ENCODE peak calls at places on chromosomes 16 and 17, in five cellular contexts. W is A549, Q is K562, E is GM23338, F is GM12878. H is an unnamed sample.

GRCh38 chr16:51524555-51525373 is 373.7 kb upstream of the SALL1 start:
- DNase-seq in W (peak; percentile 59), Q (no peak), E (no peak), F (no peak), H (no peak)

GRCh38 chr16:77499373-77500285 is 64.8 kb upstream of the ADAMTS18 start:
- DNase-seq in W (peak; percentile 36), Q (no peak), E (no peak), F (no peak), H (no peak)

GRCh38 chr17:30530346-30531025 is 53.3 kb downstream of the GOSR1 start:
- DNase-seq in W (no peak), Q (no peak), E (no peak), F (no peak), H (no peak)

GRCh38 chr16:27402964-27403600 is 1.1 kb downstream of the IL21R start:
- DNase-seq in W (no peak), Q (no peak), E (no peak), F (no peak), H (no peak)

GRCh38 chr17:74451557-74451956 is 14.9 kb upstream of the CD300A start:
- DNase-seq in W (no peak), Q (no peak), E (no peak), F (no peak), H (no peak)

GRCh38 chr16:3963203-3963602 is 82.7 kb upstream of the CREBBP start:
- DNase-seq in W (no peak), Q (no peak), E (peak; percentile 24), F (no peak), H (no peak)

GRCh38 chr16:49524578-49525315 is 151.1 kb downstream of the C16orf78 start:
- DNase-seq in W (no peak), Q (no peak), E (no peak), F (no peak), H (no peak)

GRCh38 chr17:27529230-27529796 is 73.1 kb downstream of the KSR1 start:
- DNase-seq in W (peak; percentile 83), Q (peak; percentile 86), E (no peak), F (no peak), H (no peak)

GRCh38 chr17:79795795-79796569 is 895 bp downstream of the CBX8 start:
- DNase-seq in W (no peak), Q (no peak), E (no peak), F (no peak), H (no peak)

GRCh38 chr17:78263063-78263735 is 31.8 kb downstream of the TMEM235 start:
- DNase-seq in W (no peak), Q (peak; percentile 95), E (no peak), F (no peak), H (peak; percentile 43)

GRCh38 chr16:19696312-19696711 is 21.7 kb downstream of the KNOP1 start:
- DNase-seq in W (peak; percentile 82), Q (peak; percentile 75), E (no peak), F (no peak), H (no peak)

GRCh38 chr17:47924785-47925676 is 16.3 kb upstream of the PNPO start:
- DNase-seq in W (no peak), Q (no peak), E (no peak), F (no peak), H (no peak)

GRCh38 chr17:32275060-32276042 is 9.7 kb downstream of the RHBDL3 start:
- DNase-seq in W (peak; percentile 84), Q (peak; percentile 89), E (peak; percentile 72), F (no peak), H (no peak)

GRCh38 chr16:50248845-50249244 is 17.5 kb upstream of the ADCY7 start:
- DNase-seq in W (no peak), Q (no peak), E (peak; percentile 37), F (no peak), H (no peak)

GRCh38 chr16:46817961-46818360 is 13.0 kb downstream of the C16orf87 start:
- DNase-seq in W (no peak), Q (peak; percentile 45), E (peak; percentile 18), F (no peak), H (no peak)

GRCh38 chr16:71900336-71900735 is 5.0 kb downstream of the IST1 start:
- DNase-seq in W (no peak), Q (peak; percentile 42), E (peak; percentile 21), F (no peak), H (no peak)

GRCh38 chr17:8055851-8056231 is 17.0 kb downstream of the ALOX15B start:
- DNase-seq in W (no peak), Q (no peak), E (no peak), F (no peak), H (no peak)

GRCh38 chr17:28346746-28347246 is 10.5 kb downstream of the POLDIP2 start:
- DNase-seq in W (peak; percentile 48), Q (peak; percentile 57), E (peak; percentile 57), F (no peak), H (peak; percentile 69)

GRCh38 chr17:63464691-63465090 is 12.2 kb upstream of the ACE start:
- DNase-seq in W (no peak), Q (no peak), E (no peak), F (no peak), H (no peak)

GRCh38 chr16:49458221-49458620 is 84.6 kb downstream of the C16orf78 start:
- DNase-seq in W (no peak), Q (no peak), E (no peak), F (no peak), H (no peak)

GRCh38 chr17:79038545-79039135 is 14.7 kb downstream of the C1QTNF1 start:
- DNase-seq in W (peak; percentile 85), Q (no peak), E (no peak), F (no peak), H (no peak)

GRCh38 chr16:87201052-87201451 is 116.1 kb downstream of the C16orf95 start:
- DNase-seq in W (peak; percentile 56), Q (no peak), E (no peak), F (no peak), H (no peak)

GRCh38 chr17:55327225-55328088 is 62.7 kb downstream of the HLF start:
- DNase-seq in W (peak; percentile 58), Q (peak; percentile 34), E (no peak), F (no peak), H (peak; percentile 87)

GRCh38 chr17:47935961-47936360 is 5.4 kb upstream of the PNPO start:
- DNase-seq in W (peak; percentile 81), Q (peak; percentile 93), E (no peak), F (no peak), H (no peak)

GRCh38 chr17:12686486-12686885 is 20.8 kb downstream of the MYOCD start:
- DNase-seq in W (no peak), Q (no peak), E (no peak), F (no peak), H (no peak)

GRCh38 chr17:81710514-81711308 is 1.4 kb upstream of the SLC25A10 start:
- DNase-seq in W (no peak), Q (no peak), E (no peak), F (no peak), H (peak; percentile 34)

GRCh38 chr16:52086901-52087300 is 460.0 kb downstream of the TOX3 start:
- DNase-seq in W (no peak), Q (no peak), E (no peak), F (no peak), H (no peak)

GRCh38 chr17:30021708-30022317 is 80.4 kb downstream of the EFCAB5 start:
- DNase-seq in W (peak; percentile 65), Q (peak; percentile 57), E (peak; percentile 69), F (no peak), H (peak; percentile 34)

GRCh38 chr17:30369995-30370394 is 8.7 kb upstream of the CPD start:
- DNase-seq in W (no peak), Q (no peak), E (no peak), F (no peak), H (no peak)

DNA sequence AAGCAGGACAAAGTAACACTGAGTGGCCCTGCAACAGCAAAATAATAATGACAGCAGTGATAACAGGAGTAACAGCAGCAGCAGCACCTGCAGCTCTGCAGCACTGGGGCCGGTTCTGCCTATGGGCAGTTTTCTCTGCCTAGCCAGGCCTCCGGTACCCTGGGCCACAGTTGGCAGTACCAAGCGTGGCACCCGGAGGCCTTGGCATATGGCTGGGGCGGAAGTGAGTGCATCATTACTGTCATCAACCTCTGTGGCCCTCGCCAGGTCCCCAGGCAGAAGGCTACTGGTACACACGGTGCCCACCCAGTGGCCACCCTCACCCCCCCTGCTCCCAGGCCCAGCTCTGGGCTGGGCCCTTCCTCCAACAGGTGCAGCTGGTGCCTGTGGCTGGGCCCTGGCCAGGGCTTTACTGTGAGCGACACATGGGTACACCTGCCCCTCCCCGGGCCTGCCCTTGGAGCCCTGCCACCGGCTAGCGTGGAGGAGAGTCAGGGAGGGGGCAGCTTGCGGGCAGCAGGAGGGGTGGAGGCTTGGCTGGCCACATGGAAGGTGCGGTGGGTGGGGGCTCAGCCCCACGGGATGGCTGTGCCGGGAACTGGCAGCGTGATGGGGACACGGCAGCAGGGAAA is 3.0 kb downstream of the KCNJ12 start:
- DNase-seq in W (no peak), Q (no peak), E (no peak), F (no peak), H (no peak)
- TF ChIP-seq JUNB in W (no peak), Q (no peak), E (no peak), F (no peak), H (no peak)

GRCh38 chr17:67353929-67354557 is 12.3 kb downstream of the PSMD12 start:
- DNase-seq in W (no peak), Q (no peak), E (peak; percentile 32), F (no peak), H (no peak)
- TF ChIP-seq JUNB in W (no peak), Q (no peak), E (no peak), F (no peak), H (no peak)

GRCh38 chr17:4293572-4293971 is 29.8 kb upstream of the ANKFY1 start:
- DNase-seq in W (no peak), Q (no peak), E (no peak), F (peak; percentile 19), H (no peak)
- TF ChIP-seq JUNB in W (no peak), Q (no peak), E (no peak), F (peak; percentile 69), H (no peak)

GRCh38 chr16:549544-550263 is 10.5 kb upstream of the PRR35 start:
- DNase-seq in W (no peak), Q (no peak), E (peak; percentile 73), F (no peak), H (no peak)

GRCh38 chr16:543301-544164 is 16.0 kb downstream of the CAPN15 start:
- DNase-seq in W (no peak), Q (no peak), E (no peak), F (no peak), H (peak; percentile 73)

GRCh38 chr16:548586-548985 is 11.6 kb upstream of the PRR35 start:
- DNase-seq in W (no peak), Q (no peak), E (no peak), F (no peak), H (no peak)

GRCh38 chr16:544517-544916 is 15.7 kb upstream of the PRR35 start:
- DNase-seq in W (no peak), Q (no peak), E (no peak), F (no peak), H (no peak)

GRCh38 chr16:546909-547770 is 13.1 kb upstream of the PRR35 start:
- DNase-seq in W (peak; percentile 71), Q (peak; percentile 63), E (peak; percentile 71), F (no peak), H (no peak)
- TF ChIP-seq JUNB in W (no peak), Q (no peak), E (no peak), F (no peak), H (no peak)

H was measured in HepG2.